ENCODE peak calls at places on chromosomes 12 and 14, in four cellular contexts. One of them, this sample, is unnamed.

GRCh38 chr12:15393037-15393436 is 70.7 kb downstream of the PTPRO start:
- DNase-seq in HEK293T: no peak
- DNase-seq in HepG2: no peak
- DNase-seq in K562: no peak
- DNase-seq in this sample: no peak

GRCh38 chr12:85280984-85281946 is 1.2 kb downstream of the ALX1 start:
- DNase-seq in HEK293T: no peak
- DNase-seq in HepG2: no peak
- DNase-seq in K562: no peak
- DNase-seq in this sample: no peak

GRCh38 chr12:6832125-6832524 is 3.9 kb downstream of the P3H3 start:
- DNase-seq in HEK293T: no peak
- DNase-seq in HepG2: no peak
- DNase-seq in K562: no peak
- DNase-seq in this sample: no peak

GRCh38 chr14:31167032-31167431 is 40.6 kb downstream of the HECTD1 start:
- DNase-seq in HEK293T: no peak
- DNase-seq in HepG2: no peak
- DNase-seq in K562: no peak
- DNase-seq in this sample: no peak

GRCh38 chr12:25550186-25550585 is 2.9 kb downstream of the LMNTD1 start:
- DNase-seq in HEK293T: no peak
- DNase-seq in HepG2: no peak
- DNase-seq in K562: no peak
- DNase-seq in this sample: no peak

GRCh38 chr14:37608649-37609048 is 13.2 kb downstream of the TTC6 start:
- DNase-seq in HEK293T: no peak
- DNase-seq in HepG2: peak
- DNase-seq in K562: no peak
- DNase-seq in this sample: no peak

GRCh38 chr12:130137141-130138018 is 24.9 kb upstream of the FZD10 start:
- DNase-seq in HEK293T: no peak
- DNase-seq in HepG2: no peak
- DNase-seq in K562: no peak
- DNase-seq in this sample: no peak

GRCh38 chr12:48969160-48969771 is 2.3 kb downstream of the WNT10B start:
- DNase-seq in HEK293T: no peak
- DNase-seq in HepG2: no peak
- DNase-seq in K562: no peak
- DNase-seq in this sample: no peak

GRCh38 chr12:13219320-13219719 is 22.8 kb downstream of the EMP1 start:
- DNase-seq in HEK293T: no peak
- DNase-seq in HepG2: no peak
- DNase-seq in K562: no peak
- DNase-seq in this sample: no peak

DNA sequence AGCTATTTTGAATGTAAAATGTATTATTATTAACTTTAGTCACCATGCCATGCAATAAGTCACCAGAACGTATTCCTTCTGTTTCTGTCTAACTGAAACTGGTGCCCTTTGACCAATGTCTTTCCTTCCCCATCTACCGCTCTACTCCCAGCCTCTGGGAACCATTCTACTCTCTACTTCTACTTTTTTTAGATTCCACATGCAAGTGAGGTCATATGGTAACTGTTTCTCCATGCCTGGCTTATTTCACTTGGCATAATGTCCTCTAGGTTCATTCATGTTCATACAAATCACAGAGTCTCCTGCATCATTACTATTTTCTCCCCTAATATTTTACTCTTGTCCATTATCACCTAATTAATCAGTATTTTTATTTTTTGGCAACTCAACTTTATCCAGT is 160.1 kb downstream of the TMX1 start:
- DNase-seq in HEK293T: no peak
- DNase-seq in HepG2: no peak
- DNase-seq in K562: no peak
- DNase-seq in this sample: no peak
- TF ChIP-seq FOXK2 in HEK293T: no peak
- TF ChIP-seq FOXK2 in HepG2: no peak
- TF ChIP-seq FOXK2 in K562: no peak
- TF ChIP-seq FOXK2 in this sample: no peak

DNA sequence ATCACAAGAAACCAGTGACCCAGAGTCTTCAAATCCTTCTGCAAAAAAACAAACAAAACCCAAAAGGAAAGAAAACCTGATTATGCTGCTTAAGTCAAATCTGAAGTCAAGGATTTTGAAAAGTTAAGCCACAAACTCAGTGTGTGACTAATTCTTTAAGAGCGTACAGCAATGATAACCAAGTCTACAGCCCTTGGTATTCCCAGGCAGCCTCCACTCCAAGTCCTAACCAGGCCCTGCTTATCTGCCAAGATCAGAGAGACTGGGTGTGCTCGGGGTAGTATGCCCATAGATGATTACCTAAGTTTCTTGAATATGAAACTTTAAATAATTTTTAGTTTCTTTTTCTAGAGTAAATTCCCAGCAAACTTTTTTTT is 13.1 kb downstream of the PGAM5 start:
- DNase-seq in HEK293T: no peak
- DNase-seq in HepG2: no peak
- DNase-seq in K562: no peak
- DNase-seq in this sample: no peak
- TF ChIP-seq FOXK2 in HEK293T: no peak
- TF ChIP-seq FOXK2 in HepG2: no peak
- TF ChIP-seq FOXK2 in K562: no peak
- TF ChIP-seq FOXK2 in this sample: no peak

DNA sequence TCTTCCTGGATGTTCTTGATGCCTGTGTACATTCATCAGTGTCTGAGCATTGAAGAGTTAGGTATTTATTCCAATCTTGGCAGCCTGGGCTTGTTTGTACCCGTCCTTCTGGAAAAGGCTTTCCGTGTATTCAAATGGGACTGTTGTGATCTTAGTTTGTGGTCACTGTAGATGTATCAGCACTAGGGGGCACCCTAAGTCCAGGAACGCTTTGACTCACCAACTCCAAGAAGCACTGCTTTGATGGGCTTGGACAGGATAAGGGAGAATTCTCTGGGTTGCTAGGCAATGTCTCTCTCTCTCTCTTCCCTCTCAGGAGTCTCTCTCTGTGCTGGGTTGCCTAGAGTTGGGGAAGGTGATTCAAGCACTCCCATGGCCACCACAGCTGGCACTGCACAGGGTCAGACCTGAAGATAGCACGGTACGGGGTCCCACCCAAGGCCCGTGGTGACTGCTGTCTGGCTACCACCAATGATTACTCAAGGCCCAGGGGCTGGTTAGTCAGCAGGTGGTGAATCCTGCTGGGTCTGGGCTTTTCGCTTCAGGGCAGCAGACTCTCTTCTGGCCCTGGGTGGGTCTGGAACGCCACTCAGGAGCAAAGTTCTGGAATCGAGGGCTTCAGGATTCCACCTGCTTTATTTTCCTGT is 211.1 kb upstream of the RGS6 start:
- DNase-seq in HEK293T: peak
- DNase-seq in HepG2: peak
- DNase-seq in K562: peak
- DNase-seq in this sample: peak
- TF ChIP-seq FOXK2 in HEK293T: no peak
- TF ChIP-seq FOXK2 in HepG2: no peak
- TF ChIP-seq FOXK2 in K562: no peak
- TF ChIP-seq FOXK2 in this sample: no peak

GRCh38 chr14:105314287-105315185 is at the start of gene PACS2:
- DNase-seq in HEK293T: peak
- DNase-seq in HepG2: peak
- DNase-seq in K562: peak
- DNase-seq in this sample: no peak

GRCh38 chr14:105312973-105313372 is 1.6 kb upstream of the PACS2 start:
- DNase-seq in HEK293T: no peak
- DNase-seq in HepG2: no peak
- DNase-seq in K562: no peak
- DNase-seq in this sample: no peak

GRCh38 chr14:105309371-105309770 is 5.2 kb upstream of the PACS2 start:
- DNase-seq in HEK293T: no peak
- DNase-seq in HepG2: no peak
- DNase-seq in K562: no peak
- DNase-seq in this sample: no peak

GRCh38 chr14:105313381-105314286 is 914 bp upstream of the PACS2 start:
- DNase-seq in HEK293T: no peak
- DNase-seq in HepG2: no peak
- DNase-seq in K562: peak
- DNase-seq in this sample: no peak

DNA sequence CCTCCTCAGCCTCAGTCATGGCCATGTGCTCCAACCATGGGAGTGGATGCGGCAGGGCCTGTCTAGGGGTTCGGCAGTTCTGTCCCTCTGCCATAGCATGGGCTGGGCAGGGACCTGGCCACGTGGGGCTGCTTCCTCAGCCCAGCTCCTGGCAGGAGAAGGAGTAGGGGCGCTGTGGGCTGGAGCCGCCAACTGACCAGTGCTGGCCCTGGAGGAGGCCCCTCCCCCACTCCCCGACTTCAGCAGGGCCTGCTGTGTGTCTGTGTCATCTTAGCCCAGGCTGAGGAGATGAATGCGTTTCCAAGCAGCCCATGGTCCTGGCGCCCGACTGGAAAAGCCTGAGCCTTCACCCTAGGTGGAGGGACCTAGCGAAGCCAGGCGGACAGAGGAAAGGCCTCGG is 2.7 kb upstream of the PACS2 start:
- DNase-seq in HEK293T: no peak
- DNase-seq in HepG2: no peak
- DNase-seq in K562: no peak
- DNase-seq in this sample: no peak
- TF ChIP-seq FOXK2 in HEK293T: no peak
- TF ChIP-seq FOXK2 in HepG2: no peak
- TF ChIP-seq FOXK2 in K562: no peak
- TF ChIP-seq FOXK2 in this sample: no peak

DNA sequence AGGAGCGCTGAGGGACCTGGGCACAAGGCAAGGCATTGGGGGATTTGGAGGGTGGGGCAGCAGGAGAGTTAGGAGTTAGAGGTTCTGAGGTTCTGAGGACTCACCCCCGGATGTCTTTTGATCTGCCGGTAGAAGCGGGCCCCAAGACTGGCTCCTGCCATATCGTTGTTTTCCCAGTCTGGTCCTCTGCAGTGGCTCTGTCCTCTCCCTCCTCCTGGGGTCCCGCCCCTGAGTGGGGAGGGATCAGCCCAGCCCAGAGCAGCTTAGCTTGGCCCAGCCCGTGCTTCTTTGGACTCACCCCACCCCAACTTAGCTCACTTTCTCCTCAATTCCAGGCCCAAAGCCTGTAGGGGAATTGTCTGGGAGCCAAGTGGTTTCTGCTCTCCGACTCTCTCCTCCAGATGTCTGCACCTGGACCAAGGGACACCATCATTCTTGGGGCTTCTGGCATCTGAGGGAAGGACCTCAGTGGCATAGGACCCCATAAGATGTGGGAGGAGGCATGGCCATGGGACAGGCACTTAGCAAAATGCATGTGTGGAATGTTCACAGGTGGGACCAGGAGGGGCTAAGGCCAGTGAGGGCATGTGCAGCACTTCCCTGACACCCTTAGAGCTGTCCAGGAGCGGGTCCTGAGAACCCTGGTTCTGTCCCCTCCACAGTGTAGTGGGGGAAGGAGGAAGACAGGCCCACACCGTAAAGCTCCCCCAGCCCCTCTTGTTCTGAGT is 7.6 kb downstream of the SHMT2 start:
- DNase-seq in HEK293T: no peak
- DNase-seq in HepG2: no peak
- DNase-seq in K562: no peak
- DNase-seq in this sample: no peak
- TF ChIP-seq FOXK2 in HEK293T: no peak
- TF ChIP-seq FOXK2 in HepG2: no peak
- TF ChIP-seq FOXK2 in K562: no peak
- TF ChIP-seq FOXK2 in this sample: no peak

GRCh38 chr14:78857974-78858373 is 687.8 kb downstream of the NRXN3 start:
- DNase-seq in HEK293T: no peak
- DNase-seq in HepG2: no peak
- DNase-seq in K562: no peak
- DNase-seq in this sample: no peak

GRCh38 chr14:78863143-78863542 is 693.0 kb downstream of the NRXN3 start:
- DNase-seq in HEK293T: peak
- DNase-seq in HepG2: peak
- DNase-seq in K562: peak
- DNase-seq in this sample: no peak
- TF ChIP-seq FOXK2 in HEK293T: no peak
- TF ChIP-seq FOXK2 in HepG2: no peak
- TF ChIP-seq FOXK2 in K562: no peak
- TF ChIP-seq FOXK2 in this sample: no peak

GRCh38 chr12:40105265-40105514 is 691 bp downstream of the SLC2A13 start:
- DNase-seq in HEK293T: no peak
- DNase-seq in HepG2: no peak
- DNase-seq in K562: no peak
- DNase-seq in this sample: no peak
- TF ChIP-seq FOXK2 in HEK293T: no peak
- TF ChIP-seq FOXK2 in HepG2: no peak
- TF ChIP-seq FOXK2 in K562: no peak
- TF ChIP-seq FOXK2 in this sample: no peak

DNA sequence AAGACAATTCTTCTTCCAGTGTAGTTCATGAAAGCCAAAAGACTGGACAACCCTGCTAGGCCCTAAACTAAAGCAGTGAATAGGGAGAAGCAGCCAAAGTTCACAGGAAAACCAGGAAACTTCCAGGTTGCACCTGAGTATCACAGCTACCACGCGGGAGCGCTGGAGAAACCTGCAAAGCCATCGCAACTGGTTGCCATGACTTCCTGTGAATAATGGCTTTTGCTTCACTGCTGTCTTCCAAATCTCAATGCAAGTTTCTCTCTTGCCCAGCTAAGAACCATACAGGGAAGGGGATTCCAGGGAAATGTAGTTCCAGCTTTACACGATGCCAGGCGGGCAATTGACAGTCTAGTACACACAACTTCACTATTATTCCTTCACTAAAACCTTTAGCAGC is 114.1 kb downstream of the GXYLT1 start:
- DNase-seq in HEK293T: no peak
- DNase-seq in HepG2: no peak
- DNase-seq in K562: no peak
- DNase-seq in this sample: no peak
- TF ChIP-seq FOXK2 in HEK293T: no peak
- TF ChIP-seq FOXK2 in HepG2: no peak
- TF ChIP-seq FOXK2 in K562: no peak
- TF ChIP-seq FOXK2 in this sample: no peak